ENCODE peak calls at places on chromosome 3, in ten cellular contexts. One of them, this sample, is unnamed.

GRCh38 chr3:128878556-128879124 is 780 bp upstream of the ACAD9 start:
- DNase-seq in AG04450: no peak
- DNase-seq in LHCN-M2: peak
- DNase-seq in GM13977: peak
- DNase-seq in T1000: no peak
- DNase-seq in NCI-H524: peak
- DNase-seq in spleen: peak
- DNase-seq in testis: peak
- DNase-seq in activated CD8-positive, alpha-beta memory T cell treated with anti-CD3 and anti-CD28 coated beads for 48 hours: no peak
- DNase-seq in astrocyte of the spinal cord: peak
- DNase-seq in this sample: no peak

GRCh38 chr3:72223116-72223515 is 438.2 kb upstream of the PROK2 start:
- DNase-seq in testis: no peak
- DNase-seq in GM13977: no peak
- DNase-seq in T1000: no peak
- DNase-seq in AG04450: no peak
- DNase-seq in LHCN-M2: peak
- DNase-seq in spleen: no peak
- DNase-seq in activated CD8-positive, alpha-beta memory T cell treated with anti-CD3 and anti-CD28 coated beads for 48 hours: no peak
- DNase-seq in astrocyte of the spinal cord: peak
- DNase-seq in NCI-H524: no peak
- DNase-seq in this sample: no peak

GRCh38 chr3:37030573-37030972 is 37.3 kb downstream of the MLH1 start:
- DNase-seq in T1000: no peak
- DNase-seq in NCI-H524: no peak
- DNase-seq in LHCN-M2: no peak
- DNase-seq in testis: no peak
- DNase-seq in GM13977: no peak
- DNase-seq in activated CD8-positive, alpha-beta memory T cell treated with anti-CD3 and anti-CD28 coated beads for 48 hours: no peak
- DNase-seq in astrocyte of the spinal cord: no peak
- DNase-seq in spleen: no peak
- DNase-seq in AG04450: no peak
- DNase-seq in this sample: no peak

GRCh38 chr3:187398955-187399354 is 30.8 kb downstream of the RTP4 start:
- DNase-seq in testis: no peak
- DNase-seq in LHCN-M2: no peak
- DNase-seq in activated CD8-positive, alpha-beta memory T cell treated with anti-CD3 and anti-CD28 coated beads for 48 hours: no peak
- DNase-seq in AG04450: no peak
- DNase-seq in NCI-H524: no peak
- DNase-seq in spleen: no peak
- DNase-seq in GM13977: no peak
- DNase-seq in astrocyte of the spinal cord: no peak
- DNase-seq in T1000: no peak
- DNase-seq in this sample: no peak

GRCh38 chr3:126131881-126132750 is 48.2 kb upstream of the SLC41A3 start:
- DNase-seq in NCI-H524: no peak
- DNase-seq in astrocyte of the spinal cord: no peak
- DNase-seq in spleen: peak
- DNase-seq in AG04450: no peak
- DNase-seq in testis: peak
- DNase-seq in T1000: no peak
- DNase-seq in LHCN-M2: no peak
- DNase-seq in GM13977: no peak
- DNase-seq in activated CD8-positive, alpha-beta memory T cell treated with anti-CD3 and anti-CD28 coated beads for 48 hours: no peak
- DNase-seq in this sample: peak

GRCh38 chr3:101518421-101518871 is 5.4 kb upstream of the SENP7 start:
- DNase-seq in astrocyte of the spinal cord: no peak
- DNase-seq in T1000: no peak
- DNase-seq in activated CD8-positive, alpha-beta memory T cell treated with anti-CD3 and anti-CD28 coated beads for 48 hours: peak
- DNase-seq in NCI-H524: no peak
- DNase-seq in AG04450: no peak
- DNase-seq in LHCN-M2: peak
- DNase-seq in testis: no peak
- DNase-seq in GM13977: peak
- DNase-seq in spleen: no peak
- DNase-seq in this sample: no peak

GRCh38 chr3:64214002-64214696 is 11.1 kb downstream of the PRICKLE2 start:
- DNase-seq in astrocyte of the spinal cord: peak
- DNase-seq in T1000: no peak
- DNase-seq in spleen: no peak
- DNase-seq in AG04450: no peak
- DNase-seq in NCI-H524: no peak
- DNase-seq in LHCN-M2: peak
- DNase-seq in activated CD8-positive, alpha-beta memory T cell treated with anti-CD3 and anti-CD28 coated beads for 48 hours: no peak
- DNase-seq in testis: peak
- DNase-seq in GM13977: no peak
- DNase-seq in this sample: peak

GRCh38 chr3:25895443-25895842 is 105.6 kb downstream of the OXSM start:
- DNase-seq in spleen: no peak
- DNase-seq in NCI-H524: no peak
- DNase-seq in LHCN-M2: peak
- DNase-seq in AG04450: peak
- DNase-seq in GM13977: no peak
- DNase-seq in testis: no peak
- DNase-seq in T1000: no peak
- DNase-seq in activated CD8-positive, alpha-beta memory T cell treated with anti-CD3 and anti-CD28 coated beads for 48 hours: no peak
- DNase-seq in astrocyte of the spinal cord: no peak
- DNase-seq in this sample: no peak